ENCODE peak calls at places on chromosomes 6 and 20, in seven cellular contexts. N is iris pigment epithelial cell, P is NCI-H226, K is DMS79 treated with DMSO at 0.1 percent for 48 hours, R is Calu3, O is SW 1271, V is PC-3. F is an unnamed sample.

GRCh38 chr20:10786678-10787077 is 112.9 kb upstream of the JAG1 start:
- DNase-seq in N (no peak), R (no peak), K (no peak), O (no peak), P (no peak), V (no peak), F (no peak)

GRCh38 chr6:28161410-28162079 is 19.9 kb downstream of the ZKSCAN8 start:
- DNase-seq in O (no peak), K (no peak), P (peak), R (peak), V (no peak), N (peak), F (peak)

GRCh38 chr6:71206086-71206485 is 82.5 kb upstream of the OGFRL1 start:
- DNase-seq in V (no peak), P (no peak), K (no peak), O (no peak), R (no peak), N (no peak), F (no peak)

GRCh38 chr20:20732641-20733040 is 20.2 kb upstream of the RALGAPA2 start:
- DNase-seq in N (peak), P (no peak), V (no peak), O (no peak), R (no peak), K (no peak), F (no peak)

GRCh38 chr20:57896563-57896962 is 186.7 kb upstream of the PMEPA1 start:
- DNase-seq in N (no peak), O (no peak), K (no peak), R (no peak), P (no peak), V (no peak), F (no peak)

GRCh38 chr6:108116424-108116780 is 41.9 kb upstream of the OSTM1 start:
- DNase-seq in N (no peak), V (no peak), P (no peak), O (no peak), K (no peak), R (no peak), F (no peak)

GRCh38 chr20:44106615-44107014 is 80.4 kb downstream of the JPH2 start:
- DNase-seq in R (no peak), N (no peak), V (no peak), O (no peak), P (no peak), K (no peak), F (no peak)

GRCh38 chr6:32692019-32692418 is 25.6 kb upstream of the HLA-DQB1 start:
- DNase-seq in N (no peak), V (peak), O (peak), P (peak), R (peak), K (no peak), F (peak)

GRCh38 chr20:61073376-61073775 is 178.7 kb upstream of the CDH4 start:
- DNase-seq in K (no peak), R (no peak), N (no peak), P (no peak), V (no peak), O (no peak), F (peak)

GRCh38 chr20:50873518-50873959 is 57.7 kb downstream of the ADNP start:
- DNase-seq in K (no peak), V (no peak), P (no peak), O (no peak), N (no peak), R (no peak), F (no peak)

GRCh38 chr20:36303020-36303595 is 3.0 kb upstream of the DLGAP4 start:
- DNase-seq in O (no peak), K (no peak), P (no peak), V (no peak), N (no peak), R (no peak), F (no peak)

GRCh38 chr6:150322452-150322851 is 46.4 kb upstream of the IYD start:
- DNase-seq in N (no peak), O (no peak), P (no peak), K (peak), V (no peak), R (no peak), F (no peak)

F was measured in foreskin keratinocyte.